ENCODE peak calls at places on chromosomes 11 and 22, in six cellular contexts. L is HFFc6; E is A172; K is WTC11; N is activated gamma-delta T cell treated with anti-CD3 and anti-CD28 coated beads, Interleukin-2, amount 50 U/mL, for 16 hours; W is activated CD4-positive, alpha-beta T cell treated with anti-CD3 and anti-CD28 coated beads, Interleukin-2, amount 50 U/mL, for 1 hour. B is an unnamed sample.

GRCh38 chr11:75574698-75575265 is 12.7 kb downstream of the SERPINH1 start:
- DNase-seq in L (no peak), E (no peak), K (no peak), N (no peak), W (no peak), B (no peak)

GRCh38 chr22:46280999-46281623 is 13.3 kb downstream of the TTC38 start:
- DNase-seq in L (no peak), E (no peak), K (no peak), N (no peak), W (no peak), B (peak; percentile 23)

GRCh38 chr11:95584180-95584579 is 205.4 kb downstream of the FAM76B start:
- DNase-seq in L (peak; percentile 50), E (no peak), K (no peak), N (no peak), W (no peak), B (no peak)

GRCh38 chr11:64533501-64533900 is 57.5 kb upstream of the SLC22A12 start:
- DNase-seq in L (no peak), E (no peak), K (no peak), N (no peak), W (no peak), B (no peak)

GRCh38 chr22:25051983-25052710 is 99.6 kb downstream of the KIAA1671 start:
- DNase-seq in L (no peak), E (no peak), K (no peak), N (no peak), W (no peak), B (no peak)

GRCh38 chr11:72588656-72589410 is 85.4 kb downstream of the PDE2A start:
- DNase-seq in L (no peak), E (no peak), K (no peak), N (no peak), W (no peak), B (no peak)

GRCh38 chr11:9752091-9752490 is 88.2 kb downstream of the SWAP70 start:
- DNase-seq in L (no peak), E (no peak), K (no peak), N (no peak), W (no peak), B (no peak)

GRCh38 chr22:21087119-21087518 is 41.4 kb downstream of the LRRC74B start:
- DNase-seq in L (no peak), E (no peak), K (no peak), N (no peak), W (no peak), B (no peak)

GRCh38 chr11:7869467-7869866 is 61.6 kb downstream of the OR10A6 start:
- DNase-seq in L (no peak), E (peak; percentile 12), K (no peak), N (no peak), W (no peak), B (no peak)

GRCh38 chr11:92397356-92397755 is 172.7 kb downstream of the FAT3 start:
- DNase-seq in L (no peak), E (no peak), K (no peak), N (no peak), W (no peak), B (no peak)

GRCh38 chr11:115931684-115932083 is 427.5 kb upstream of the CADM1 start:
- DNase-seq in L (no peak), E (no peak), K (no peak), N (no peak), W (no peak), B (no peak)

GRCh38 chr11:73521621-73522020 is 76.3 kb downstream of the FAM168A start:
- DNase-seq in L (peak; percentile 11), E (peak; percentile 79), K (no peak), N (no peak), W (no peak), B (no peak)

GRCh38 chr11:101126551-101127347 is 2.9 kb downstream of the PGR start:
- DNase-seq in L (no peak), E (no peak), K (peak; percentile 26), N (no peak), W (no peak), B (no peak)

GRCh38 chr11:126993599-126993998 is 7.0 kb downstream of the KIRREL3 start:
- DNase-seq in L (peak; percentile 88), E (no peak), K (no peak), N (no peak), W (no peak), B (no peak)

GRCh38 chr22:23752090-23752691 is 1.3 kb upstream of the ZNF70 start:
- DNase-seq in L (no peak), E (no peak), K (no peak), N (no peak), W (no peak), B (no peak)

GRCh38 chr11:84117394-84117793 is 831.2 kb upstream of the CCDC90B start:
- DNase-seq in L (no peak), E (peak; percentile 31), K (no peak), N (no peak), W (no peak), B (no peak)

GRCh38 chr22:45284705-45285305 is at the start of gene UPK3A:
- DNase-seq in L (no peak), E (no peak), K (peak; percentile 86), N (peak; percentile 26), W (peak; percentile 59), B (no peak)

GRCh38 chr22:49329636-49330035 is 498.0 kb downstream of the BRD1 start:
- DNase-seq in L (no peak), E (no peak), K (no peak), N (no peak), W (no peak), B (no peak)

GRCh38 chr11:10076458-10077141 is 217.4 kb downstream of the SBF2 start:
- DNase-seq in L (peak; percentile 11), E (peak; percentile 12), K (peak; percentile 77), N (no peak), W (peak; percentile 9), B (no peak)

GRCh38 chr22:46887978-46888377 is 125.5 kb downstream of the TBC1D22A start:
- DNase-seq in L (no peak), E (no peak), K (no peak), N (no peak), W (no peak), B (no peak)

GRCh38 chr22:23263651-23264555 is 83.6 kb downstream of the BCR start:
- DNase-seq in L (peak; percentile 18), E (no peak), K (no peak), N (peak; percentile 45), W (peak; percentile 40), B (no peak)

GRCh38 chr11:108319541-108320145 is 96.8 kb downstream of the ATM start:
- DNase-seq in L (peak; percentile 10), E (peak; percentile 0), K (no peak), N (no peak), W (no peak), B (no peak)

GRCh38 chr11:73759520-73760065 is 1.3 kb downstream of the RAB6A start:
- DNase-seq in L (peak; percentile 22), E (peak; percentile 10), K (no peak), N (no peak), W (no peak), B (no peak)

GRCh38 chr11:64570341-64570740 is 20.7 kb upstream of the SLC22A12 start:
- DNase-seq in L (no peak), E (no peak), K (no peak), N (no peak), W (no peak), B (no peak)

GRCh38 chr22:39820266-39820665 is 73.3 kb downstream of the ENTHD1 start:
- DNase-seq in L (peak; percentile 75), E (peak; percentile 65), K (no peak), N (no peak), W (no peak), B (no peak)

GRCh38 chr11:69294621-69295078 is 695 bp downstream of the MYEOV start:
- DNase-seq in L (no peak), E (no peak), K (no peak), N (no peak), W (no peak), B (no peak)

GRCh38 chr11:90235536-90235935 is 12.7 kb upstream of the CHORDC1 start:
- DNase-seq in L (no peak), E (peak; percentile 1), K (no peak), N (no peak), W (no peak), B (no peak)

GRCh38 chr11:56624661-56625110 is 10.0 kb upstream of the OR5M1 start:
- DNase-seq in L (peak; percentile 70), E (peak; percentile 74), K (no peak), N (no peak), W (no peak), B (no peak)

GRCh38 chr22:38694049-38694448 is 6.7 kb downstream of the JOSD1 start:
- DNase-seq in L (no peak), E (no peak), K (no peak), N (no peak), W (no peak), B (no peak)

GRCh38 chr22:46074771-46075551 is 75.4 kb upstream of the PPARA start:
- DNase-seq in L (no peak), E (no peak), K (no peak), N (no peak), W (no peak), B (no peak)

GRCh38 chr11:70790671-70791300 is 392.5 kb downstream of the CTTN start:
- DNase-seq in L (no peak), E (no peak), K (peak; percentile 57), N (no peak), W (no peak), B (no peak)

GRCh38 chr11:123194308-123195181 is 503 bp downstream of the CLMP start:
- DNase-seq in L (peak; percentile 17), E (no peak), K (peak; percentile 73), N (no peak), W (no peak), B (no peak)

GRCh38 chr22:29479417-29480261 is at the start of gene NEFH:
- DNase-seq in L (no peak), E (no peak), K (peak; percentile 42), N (no peak), W (no peak), B (no peak)

GRCh38 chr11:70210516-70210915 is 7.4 kb downstream of the FADD start:
- DNase-seq in L (no peak), E (no peak), K (no peak), N (no peak), W (no peak), B (no peak)

GRCh38 chr11:79600747-79601146 is 159.9 kb upstream of the TENM4 start:
- DNase-seq in L (no peak), E (no peak), K (no peak), N (no peak), W (no peak), B (no peak)

GRCh38 chr11:17828311-17828751 is 93.8 kb downstream of the KCNC1 start:
- DNase-seq in L (peak; percentile 19), E (no peak), K (no peak), N (no peak), W (no peak), B (no peak)

GRCh38 chr11:93039841-93040240 is 70.4 kb downstream of the MTNR1B start:
- DNase-seq in L (no peak), E (no peak), K (no peak), N (no peak), W (no peak), B (no peak)

GRCh38 chr11:99171330-99171729 is 150.6 kb downstream of the CNTN5 start:
- DNase-seq in L (no peak), E (no peak), K (no peak), N (no peak), W (no peak), B (no peak)